ENCODE peak calls at places on chromosomes 6 and 20, in four cellular contexts. Q, S, T and U are unnamed samples. For H3K4me1, the result is how much of the 10 kb centered on the place peaks cover.

GRCh38 chr6:155115893-155116570 is 120.9 kb downstream of the TIAM2 start:
- DNase-seq in Q (no peak), S (no peak), T (no peak), U (no peak)

GRCh38 chr6:139593081-139593480 is 218.6 kb upstream of the CITED2 start:
- DNase-seq in Q (no peak), S (no peak), T (no peak), U (no peak)

GRCh38 chr6:170178561-170179477 is 112.1 kb downstream of the DLL1 start:
- DNase-seq in Q (no peak), S (no peak), T (peak), U (peak)

GRCh38 chr20:48298851-48299484 is 513.7 kb upstream of the SULF2 start:
- DNase-seq in Q (peak), S (peak), T (peak), U (no peak)

GRCh38 chr6:155694429-155694795 is 238.8 kb upstream of the NOX3 start:
- DNase-seq in Q (no peak), S (no peak), T (no peak), U (no peak)

GRCh38 chr6:53199765-53200164 is 51.1 kb upstream of the GCM1 start:
- DNase-seq in Q (no peak), S (no peak), T (no peak), U (no peak)

GRCh38 chr6:332671-333070 is 40.4 kb downstream of the DUSP22 start:
- DNase-seq in Q (no peak), S (no peak), T (no peak), U (no peak)

GRCh38 chr20:58987790-58988564 is 6.9 kb downstream of the NELFCD start:
- DNase-seq in Q (no peak), S (no peak), T (no peak), U (no peak)

GRCh38 chr20:38842558-38842981 is 37.1 kb downstream of the PPP1R16B start:
- DNase-seq in Q (no peak), S (no peak), T (no peak), U (no peak)

GRCh38 chr6:74735304-74735703 is 470.5 kb downstream of the COL12A1 start:
- DNase-seq in Q (no peak), S (no peak), T (no peak), U (peak)

DNA sequence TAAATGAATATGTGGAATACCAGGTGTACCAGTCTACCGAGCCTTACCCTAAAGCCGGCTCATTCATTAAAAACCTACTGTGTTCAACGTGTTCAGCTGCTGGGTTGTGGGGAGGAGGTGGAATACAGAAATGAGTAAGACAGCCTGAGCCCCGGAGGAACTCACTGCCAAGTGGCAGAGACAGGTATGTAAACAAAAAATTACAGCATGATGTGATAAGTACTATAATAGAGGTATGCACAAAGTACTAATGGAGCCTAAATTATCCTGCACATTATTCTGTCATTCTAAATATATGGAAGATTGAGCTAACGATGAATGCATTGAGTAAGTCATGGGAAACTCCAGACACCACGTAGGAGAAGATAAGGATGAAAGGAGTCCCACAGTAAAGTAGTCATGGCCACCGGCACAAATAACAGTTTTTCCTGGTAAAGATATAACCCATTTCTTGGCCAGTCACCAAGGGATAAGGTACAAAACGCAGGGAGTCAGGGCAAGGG is 6.9 kb upstream of the ADTRP start:
- DNase-seq in Q (no peak), S (no peak), T (peak), U (no peak)
- H3K4me3 ChIP-seq in Q (no peak), S (no peak), T (no peak), U (no peak)

GRCh38 chr20:3754258-3754595 is 13.3 kb downstream of the ADISSP start:
- DNase-seq in Q (no peak), S (no peak), T (no peak), U (no peak)

GRCh38 chr20:3755269-3755668 is 12.3 kb downstream of the ADISSP start:
- DNase-seq in Q (no peak), S (no peak), T (no peak), U (no peak)

GRCh38 chr20:3752386-3752759 is 15.2 kb downstream of the ADISSP start:
- DNase-seq in Q (no peak), S (no peak), T (no peak), U (no peak)

GRCh38 chr20:3753098-3753497 is 14.5 kb downstream of the ADISSP start:
- DNase-seq in Q (peak), S (peak), T (no peak), U (peak)

DNA sequence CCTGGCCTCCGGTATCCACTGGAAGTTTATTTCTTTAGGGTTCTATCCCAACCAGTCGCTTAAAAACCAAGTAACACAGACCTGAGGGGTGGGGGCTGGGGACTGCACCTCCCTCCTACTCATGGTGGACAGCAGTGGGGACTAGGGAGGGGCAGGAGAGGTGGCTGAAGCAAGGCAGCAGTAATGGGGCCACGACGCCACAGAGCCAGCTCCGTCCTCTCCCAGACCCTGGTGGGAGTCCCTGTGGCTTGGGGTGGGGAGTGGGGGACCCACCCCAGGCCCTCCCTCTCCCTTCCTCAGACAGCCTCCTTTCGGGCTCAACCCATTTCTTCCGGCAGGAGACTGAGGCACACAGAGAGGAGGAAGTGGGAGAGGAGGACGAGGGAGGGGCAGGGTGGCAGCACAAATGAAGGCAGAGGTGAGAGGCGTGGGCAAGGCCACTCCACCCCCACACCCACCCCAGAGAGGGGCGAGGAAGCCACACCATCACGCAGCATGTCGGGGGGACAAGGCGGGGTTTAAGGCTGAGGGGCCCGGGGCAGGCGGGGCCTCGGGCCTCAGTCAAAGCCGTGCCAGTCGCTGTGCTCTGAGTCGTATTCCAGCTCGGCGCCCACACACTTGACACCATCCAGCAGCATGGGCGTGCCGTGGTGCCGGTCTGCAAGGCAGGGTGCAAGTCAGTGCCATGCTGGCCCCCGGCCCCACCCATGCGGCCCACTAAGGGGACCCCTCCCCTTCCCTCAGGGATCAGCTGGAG is 13.9 kb downstream of the ADISSP start:
- DNase-seq in Q (no peak), S (no peak), T (no peak), U (no peak)
- H3K4me1 ChIP-seq in Q (under half), S (under half), T (under half), U (under half)

GRCh38 chr20:49340161-49340966 is 62.5 kb upstream of the ZNFX1 start:
- DNase-seq in Q (no peak), S (no peak), T (no peak), U (no peak)

GRCh38 chr20:49344140-49344539 is 66.3 kb upstream of the ZNFX1 start:
- DNase-seq in Q (no peak), S (no peak), T (no peak), U (no peak)

GRCh38 chr20:49344975-49345374 is 67.1 kb upstream of the ZNFX1 start:
- DNase-seq in Q (peak), S (no peak), T (no peak), U (peak)

GRCh38 chr20:49345538-49345937 is 67.7 kb upstream of the ZNFX1 start:
- DNase-seq in Q (no peak), S (peak), T (no peak), U (peak)

GRCh38 chr20:49343246-49343645 is 65.4 kb upstream of the ZNFX1 start:
- DNase-seq in Q (no peak), S (peak), T (no peak), U (no peak)
- H3K4me3 ChIP-seq in Q (no peak), S (no peak), T (no peak), U (no peak)

GRCh38 chr6:31033075-31033474 is 22.8 kb downstream of the MUC22 start:
- DNase-seq in Q (no peak), S (no peak), T (no peak), U (no peak)
- H3K4me1 ChIP-seq in Q (under half), S (under half), T (under half), U (under half)

DNA sequence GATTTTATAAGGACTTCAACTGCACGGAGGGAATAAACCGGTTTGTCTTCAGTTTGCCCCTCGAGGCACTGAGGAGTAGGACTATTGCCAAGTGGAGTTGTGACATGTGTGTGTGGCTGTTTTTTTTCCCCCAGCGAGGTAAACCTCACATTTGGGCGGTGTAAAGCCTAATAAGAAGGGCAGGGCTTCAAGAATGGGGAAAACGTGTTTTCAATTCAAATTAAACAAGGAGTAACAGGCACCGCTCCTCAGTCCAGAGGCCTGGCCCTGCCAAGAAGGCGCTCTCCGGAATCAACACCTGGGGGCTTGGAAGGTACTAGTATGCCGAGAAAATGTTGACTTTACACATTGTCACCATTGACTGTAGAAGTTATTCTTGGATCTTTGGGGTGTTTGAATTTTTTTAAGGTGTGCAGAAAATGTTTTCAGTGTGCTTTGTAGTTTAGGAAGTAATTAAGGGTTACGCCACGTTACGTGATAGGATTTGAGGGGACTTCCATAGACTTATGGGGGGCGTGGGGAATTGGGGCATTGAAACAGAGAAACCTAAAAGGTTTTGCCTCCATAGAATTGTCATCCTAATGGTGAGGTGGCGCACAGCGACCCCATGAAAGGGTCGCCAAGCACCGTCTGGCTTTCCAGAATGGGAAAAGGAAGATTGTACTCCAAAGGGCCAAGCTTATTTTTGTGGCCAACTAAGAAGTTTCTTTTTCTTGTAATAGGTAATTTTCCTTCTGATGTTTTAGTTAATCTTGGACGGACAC is 802 bp downstream of the ADGRG6 start:
- DNase-seq in Q (peak), S (peak), T (no peak), U (no peak)
- H3K4me3 ChIP-seq in Q (peak), S (no peak), T (peak), U (peak)